ENCODE peak calls at places on chromosomes 7 and 10, in four cellular contexts. C is SK-N-SH; U is germinal center; G is activated naive CD4-positive, alpha-beta T cell treated with Interleukin-2 at 50 U/mL for 16 hours. P is an unnamed sample.

GRCh38 chr7:29208410-29209250 is 14.1 kb downstream of the CHN2 start:
- DNase-seq in C (no peak), U (no peak), G (no peak), P (no peak)

GRCh38 chr7:50564171-50564570 is 1.0 kb downstream of the DDC start:
- DNase-seq in G (no peak), U (no peak), C (no peak), P (no peak)

GRCh38 chr10:86868353-86868752 is 89.1 kb downstream of the MMRN2 start:
- DNase-seq in U (no peak), G (no peak), C (no peak), P (no peak)

GRCh38 chr7:17773289-17773626 is 167.0 kb downstream of the SNX13 start:
- DNase-seq in G (no peak), U (no peak), C (no peak), P (peak; percentile 20)

GRCh38 chr10:112126172-112126571 is 57.4 kb downstream of the GPAM start:
- DNase-seq in C (peak; percentile 47), G (no peak), U (no peak), P (no peak)

GRCh38 chr10:18345308-18345707 is 205.1 kb downstream of the CACNB2 start:
- DNase-seq in G (no peak), C (no peak), U (no peak), P (no peak)

GRCh38 chr7:712601-713457 is 13.7 kb upstream of the DNAAF5 start:
- DNase-seq in G (no peak), U (no peak), C (peak; percentile 90), P (no peak)

GRCh38 chr10:77391605-77392235 is 245.9 kb downstream of the KCNMA1 start:
- DNase-seq in G (no peak), C (peak; percentile 66), U (peak; percentile 39), P (peak; percentile 74)

GRCh38 chr10:3867454-3868273 is 82.7 kb upstream of the KLF6 start:
- DNase-seq in C (no peak), G (peak; percentile 51), U (no peak), P (no peak)

GRCh38 chr10:31149835-31150512 is 118.3 kb upstream of the ZNF438 start:
- DNase-seq in U (no peak), C (no peak), G (no peak), P (no peak)

GRCh38 chr7:81366546-81366945 is 403.3 kb downstream of the HGF start:
- DNase-seq in U (no peak), G (no peak), C (no peak), P (peak; percentile 7)

GRCh38 chr7:50268223-50268622 is 36.3 kb upstream of the IKZF1 start:
- DNase-seq in G (no peak), C (no peak), U (peak; percentile 52), P (no peak)

GRCh38 chr10:47261121-47261520 is 38.9 kb upstream of the GDF10 start:
- DNase-seq in C (no peak), U (peak; percentile 74), G (peak; percentile 21), P (no peak)

GRCh38 chr10:54282012-54282411 is 519.0 kb downstream of the PCDH15 start:
- DNase-seq in C (no peak), U (no peak), G (no peak), P (no peak)

GRCh38 chr7:150329331-150330106 is 6.2 kb upstream of the ACTR3C start:
- DNase-seq in G (no peak), U (no peak), C (no peak), P (no peak)

GRCh38 chr7:148967032-148967372 is 61.3 kb downstream of the PDIA4 start:
- DNase-seq in C (no peak), G (no peak), U (no peak), P (no peak)

GRCh38 chr10:91798736-91799579 is 732 bp downstream of the TNKS2 start:
- DNase-seq in G (peak; percentile 49), C (no peak), U (peak; percentile 66), P (no peak)

GRCh38 chr10:77455538-77455937 is 182.1 kb downstream of the KCNMA1 start:
- DNase-seq in C (no peak), G (no peak), U (no peak), P (no peak)

GRCh38 chr10:52814506-52814905 is 41.9 kb upstream of the MBL2 start:
- DNase-seq in C (no peak), G (no peak), U (no peak), P (no peak)

GRCh38 chr7:151437866-151438516 is 1.9 kb downstream of the CRYGN start:
- DNase-seq in G (no peak), U (no peak), C (no peak), P (no peak)

GRCh38 chr10:84762754-84763394 is 434.5 kb downstream of the CCSER2 start:
- DNase-seq in U (no peak), C (no peak), G (no peak), P (no peak)

GRCh38 chr7:45920543-45921380 is at the start of gene IGFBP3:
- DNase-seq in U (peak; percentile 15), C (peak; percentile 90), G (peak; percentile 13), P (peak; percentile 70)

GRCh38 chr10:92291921-92292860 is 1.2 kb downstream of the MARCHF5 start:
- DNase-seq in G (peak; percentile 39), U (peak; percentile 65), C (peak; percentile 59), P (peak; percentile 46)

GRCh38 chr7:94510582-94511456 is 1.2 kb downstream of the CASD1 start:
- DNase-seq in C (peak; percentile 27), G (peak; percentile 34), U (peak; percentile 35), P (peak; percentile 34)

GRCh38 chr7:122132341-122132740 is 11.7 kb downstream of the AASS start:
- DNase-seq in U (no peak), G (no peak), C (no peak), P (no peak)

GRCh38 chr10:51342381-51342780 is 268.1 kb downstream of the PRKG1 start:
- DNase-seq in U (no peak), G (no peak), C (no peak), P (no peak)

GRCh38 chr7:27162930-27163775 is 2.2 kb downstream of the HOXA9 start:
- DNase-seq in C (no peak), U (no peak), G (no peak), P (no peak)

GRCh38 chr10:58412502-58412961 is 27.3 kb downstream of the TFAM start:
- DNase-seq in C (no peak), U (no peak), G (no peak), P (no peak)

GRCh38 chr10:96532523-96532922 is 18.8 kb upstream of the TLL2 start:
- DNase-seq in U (no peak), C (no peak), G (no peak), P (no peak)

P was measured in hepatic stellate cell.